ENCODE peak calls at places on chromosomes 7 and 10, in eight cellular contexts. One of them, this sample, is unnamed.

GRCh38 chr10:75512534-75512933 is 81.1 kb downstream of the LRMDA start:
- DNase-seq in cardiac fibroblast: no peak
- DNase-seq in BE2C: no peak
- DNase-seq in stimulated activated CD4-positive, alpha-beta T cell treated with anti-CD3 and anti-CD28 coated beads, Interleukin-1b, Interleukin-23, amount 100 ng/mL, for 48 hours: no peak
- DNase-seq in NCI-H2029 treated with DMSO at 0.1 percent for 48 hours: peak
- DNase-seq in HFF-Myc: no peak
- DNase-seq in effector memory CD8-positive, alpha-beta T cell: no peak
- DNase-seq in HCEC 1CT: no peak
- DNase-seq in this sample: no peak

GRCh38 chr10:101257121-101257890 is 28.0 kb upstream of the LBX1 start:
- DNase-seq in cardiac fibroblast: no peak
- DNase-seq in BE2C: peak
- DNase-seq in stimulated activated CD4-positive, alpha-beta T cell treated with anti-CD3 and anti-CD28 coated beads, Interleukin-1b, Interleukin-23, amount 100 ng/mL, for 48 hours: no peak
- DNase-seq in NCI-H2029 treated with DMSO at 0.1 percent for 48 hours: no peak
- DNase-seq in HFF-Myc: no peak
- DNase-seq in effector memory CD8-positive, alpha-beta T cell: no peak
- DNase-seq in HCEC 1CT: no peak
- DNase-seq in this sample: no peak

GRCh38 chr10:76937056-76937665 is 700.4 kb downstream of the KCNMA1 start:
- DNase-seq in cardiac fibroblast: no peak
- DNase-seq in BE2C: no peak
- DNase-seq in stimulated activated CD4-positive, alpha-beta T cell treated with anti-CD3 and anti-CD28 coated beads, Interleukin-1b, Interleukin-23, amount 100 ng/mL, for 48 hours: no peak
- DNase-seq in NCI-H2029 treated with DMSO at 0.1 percent for 48 hours: no peak
- DNase-seq in HFF-Myc: no peak
- DNase-seq in effector memory CD8-positive, alpha-beta T cell: no peak
- DNase-seq in HCEC 1CT: no peak
- DNase-seq in this sample: no peak

GRCh38 chr7:111476586-111477293 is 85.6 kb downstream of the IMMP2L start:
- DNase-seq in cardiac fibroblast: no peak
- DNase-seq in BE2C: no peak
- DNase-seq in stimulated activated CD4-positive, alpha-beta T cell treated with anti-CD3 and anti-CD28 coated beads, Interleukin-1b, Interleukin-23, amount 100 ng/mL, for 48 hours: no peak
- DNase-seq in NCI-H2029 treated with DMSO at 0.1 percent for 48 hours: no peak
- DNase-seq in HFF-Myc: no peak
- DNase-seq in effector memory CD8-positive, alpha-beta T cell: no peak
- DNase-seq in HCEC 1CT: no peak
- DNase-seq in this sample: no peak

GRCh38 chr7:132251327-132251659 is 325.0 kb downstream of the PLXNA4 start:
- DNase-seq in cardiac fibroblast: no peak
- DNase-seq in BE2C: no peak
- DNase-seq in stimulated activated CD4-positive, alpha-beta T cell treated with anti-CD3 and anti-CD28 coated beads, Interleukin-1b, Interleukin-23, amount 100 ng/mL, for 48 hours: no peak
- DNase-seq in NCI-H2029 treated with DMSO at 0.1 percent for 48 hours: peak
- DNase-seq in HFF-Myc: no peak
- DNase-seq in effector memory CD8-positive, alpha-beta T cell: no peak
- DNase-seq in HCEC 1CT: no peak
- DNase-seq in this sample: no peak

GRCh38 chr10:87661861-87662785 is 2.4 kb downstream of the PAPSS2 start:
- DNase-seq in cardiac fibroblast: peak
- DNase-seq in BE2C: no peak
- DNase-seq in stimulated activated CD4-positive, alpha-beta T cell treated with anti-CD3 and anti-CD28 coated beads, Interleukin-1b, Interleukin-23, amount 100 ng/mL, for 48 hours: no peak
- DNase-seq in NCI-H2029 treated with DMSO at 0.1 percent for 48 hours: no peak
- DNase-seq in HFF-Myc: no peak
- DNase-seq in effector memory CD8-positive, alpha-beta T cell: no peak
- DNase-seq in HCEC 1CT: peak
- DNase-seq in this sample: no peak

GRCh38 chr7:30927040-30927439 is 15.4 kb downstream of the AQP1 start:
- DNase-seq in cardiac fibroblast: no peak
- DNase-seq in BE2C: peak
- DNase-seq in stimulated activated CD4-positive, alpha-beta T cell treated with anti-CD3 and anti-CD28 coated beads, Interleukin-1b, Interleukin-23, amount 100 ng/mL, for 48 hours: no peak
- DNase-seq in NCI-H2029 treated with DMSO at 0.1 percent for 48 hours: no peak
- DNase-seq in HFF-Myc: no peak
- DNase-seq in effector memory CD8-positive, alpha-beta T cell: no peak
- DNase-seq in HCEC 1CT: no peak
- DNase-seq in this sample: no peak

GRCh38 chr7:17709127-17709526 is 231.2 kb downstream of the SNX13 start:
- DNase-seq in cardiac fibroblast: no peak
- DNase-seq in BE2C: no peak
- DNase-seq in stimulated activated CD4-positive, alpha-beta T cell treated with anti-CD3 and anti-CD28 coated beads, Interleukin-1b, Interleukin-23, amount 100 ng/mL, for 48 hours: no peak
- DNase-seq in NCI-H2029 treated with DMSO at 0.1 percent for 48 hours: no peak
- DNase-seq in HFF-Myc: no peak
- DNase-seq in effector memory CD8-positive, alpha-beta T cell: no peak
- DNase-seq in HCEC 1CT: no peak
- DNase-seq in this sample: no peak

GRCh38 chr7:132656846-132657776 is 80.8 kb upstream of the PLXNA4 start:
- DNase-seq in cardiac fibroblast: peak
- DNase-seq in BE2C: peak
- DNase-seq in stimulated activated CD4-positive, alpha-beta T cell treated with anti-CD3 and anti-CD28 coated beads, Interleukin-1b, Interleukin-23, amount 100 ng/mL, for 48 hours: no peak
- DNase-seq in NCI-H2029 treated with DMSO at 0.1 percent for 48 hours: no peak
- DNase-seq in HFF-Myc: no peak
- DNase-seq in effector memory CD8-positive, alpha-beta T cell: no peak
- DNase-seq in HCEC 1CT: peak
- DNase-seq in this sample: no peak

GRCh38 chr10:124010563-124011131 is 82.8 kb downstream of the CHST15 start:
- DNase-seq in cardiac fibroblast: no peak
- DNase-seq in BE2C: peak
- DNase-seq in stimulated activated CD4-positive, alpha-beta T cell treated with anti-CD3 and anti-CD28 coated beads, Interleukin-1b, Interleukin-23, amount 100 ng/mL, for 48 hours: no peak
- DNase-seq in NCI-H2029 treated with DMSO at 0.1 percent for 48 hours: no peak
- DNase-seq in HFF-Myc: no peak
- DNase-seq in effector memory CD8-positive, alpha-beta T cell: no peak
- DNase-seq in HCEC 1CT: no peak
- DNase-seq in this sample: no peak

GRCh38 chr7:27611043-27611442 is 51.6 kb downstream of the HIBADH start:
- DNase-seq in cardiac fibroblast: peak
- DNase-seq in BE2C: peak
- DNase-seq in stimulated activated CD4-positive, alpha-beta T cell treated with anti-CD3 and anti-CD28 coated beads, Interleukin-1b, Interleukin-23, amount 100 ng/mL, for 48 hours: no peak
- DNase-seq in NCI-H2029 treated with DMSO at 0.1 percent for 48 hours: peak
- DNase-seq in HFF-Myc: no peak
- DNase-seq in effector memory CD8-positive, alpha-beta T cell: no peak
- DNase-seq in HCEC 1CT: no peak
- DNase-seq in this sample: peak

This sample was measured in foreskin keratinocyte.